ENCODE peak calls at places on chromosomes 4 and X, in six cellular contexts. E, S, Z, D, R and M are unnamed samples. For H3K4me1, the result is how much of the 10 kb centered on the place peaks cover.

GRCh38 chr4:7403001-7403400 is 31.7 kb downstream of the PSAPL1 start:
- DNase-seq in E (peak), S (no peak), Z (no peak), D (no peak), R (no peak), M (no peak)

GRCh38 chrX:139831689-139832456 is 101.0 kb downstream of the ATP11C start:
- DNase-seq in E (peak), S (no peak), Z (peak), D (no peak), R (peak), M (no peak)

GRCh38 chr4:121784975-121785374 is 16.1 kb upstream of the EXOSC9 start:
- DNase-seq in E (peak), S (no peak), Z (peak), D (no peak), R (peak), M (no peak)

GRCh38 chr4:7928711-7929505 is 10.8 kb downstream of the AFAP1 start:
- DNase-seq in E (peak), S (no peak), Z (peak), D (no peak), R (peak), M (peak)

GRCh38 chr4:74503580-74503979 is 58.6 kb downstream of the AREG start:
- DNase-seq in E (peak), S (no peak), Z (no peak), D (no peak), R (peak), M (no peak)

GRCh38 chr4:2259036-2259540 is 2.8 kb downstream of the MXD4 start:
- DNase-seq in E (no peak), S (peak), Z (no peak), D (peak), R (no peak), M (peak)

GRCh38 chr4:38805530-38806145 is 1.0 kb upstream of the TLR1 start:
- DNase-seq in E (peak), S (no peak), Z (no peak), D (peak), R (no peak), M (peak)

GRCh38 chr4:155738548-155738947 is 20.3 kb upstream of the GUCY1B1 start:
- DNase-seq in E (peak), S (no peak), Z (no peak), D (no peak), R (peak), M (no peak)

GRCh38 chrX:79096339-79096638 is 48.2 kb upstream of the GPR174 start:
- DNase-seq in E (no peak), S (no peak), Z (no peak), D (no peak), R (no peak), M (no peak)

GRCh38 chr4:183563874-183564273 is 59.0 kb downstream of the ING2 start:
- DNase-seq in E (peak), S (no peak), Z (peak), D (no peak), R (no peak), M (no peak)

GRCh38 chr4:151074416-151074916 is 25.0 kb upstream of the RPS3A start:
- DNase-seq in E (no peak), S (no peak), Z (no peak), D (no peak), R (no peak), M (no peak)

GRCh38 chrX:125711103-125711502 is 391.4 kb downstream of the TEX13C start:
- DNase-seq in E (no peak), S (no peak), Z (no peak), D (no peak), R (no peak), M (no peak)

GRCh38 chr4:90958256-90958895 is 831.2 kb downstream of the CCSER1 start:
- DNase-seq in E (no peak), S (no peak), Z (peak), D (no peak), R (peak), M (no peak)

GRCh38 chr4:168501407-168501806 is 4.6 kb downstream of the PALLD start:
- DNase-seq in E (no peak), S (no peak), Z (peak), D (no peak), R (no peak), M (no peak)

GRCh38 chr4:96305030-96305429 is 465.1 kb downstream of the PDHA2 start:
- DNase-seq in E (no peak), S (no peak), Z (no peak), D (no peak), R (no peak), M (no peak)

GRCh38 chr4:26223160-26223559 is 97.7 kb upstream of the RBPJ start:
- DNase-seq in E (peak), S (no peak), Z (no peak), D (no peak), R (no peak), M (no peak)

GRCh38 chr4:83320548-83320947 is 14.1 kb downstream of the HPSE start:
- DNase-seq in E (peak), S (no peak), Z (no peak), D (peak), R (no peak), M (peak)

GRCh38 chr4:155891058-155891457 is 12.4 kb upstream of the TDO2 start:
- DNase-seq in E (peak), S (no peak), Z (no peak), D (no peak), R (no peak), M (no peak)

GRCh38 chr4:142016031-142016430 is 379.6 kb downstream of the IL15 start:
- DNase-seq in E (no peak), S (no peak), Z (no peak), D (no peak), R (no peak), M (no peak)

GRCh38 chr4:151719045-151719743 is 41.6 kb downstream of the GATB start:
- DNase-seq in E (no peak), S (no peak), Z (no peak), D (no peak), R (no peak), M (no peak)

GRCh38 chr4:51870441-51871188 is 27.7 kb downstream of the DCUN1D4 start:
- DNase-seq in E (peak), S (no peak), Z (peak), D (no peak), R (no peak), M (no peak)

GRCh38 chr4:80926446-80926845 is 104.1 kb upstream of the BMP3 start:
- DNase-seq in E (peak), S (no peak), Z (no peak), D (no peak), R (peak), M (no peak)

GRCh38 chr4:3405176-3405575 is 36.6 kb upstream of the HGFAC start:
- DNase-seq in E (no peak), S (no peak), Z (no peak), D (no peak), R (no peak), M (no peak)

GRCh38 chrX:74980802-74981201 is 55.5 kb upstream of the NEXMIF start:
- DNase-seq in E (no peak), S (no peak), Z (no peak), D (no peak), R (no peak), M (no peak)

GRCh38 chr4:6884341-6884870 is 25.2 kb upstream of the TBC1D14 start:
- DNase-seq in E (no peak), S (no peak), Z (no peak), D (no peak), R (no peak), M (no peak)

GRCh38 chr4:38344929-38345328 is 319.1 kb upstream of the KLF3 start:
- DNase-seq in E (no peak), S (no peak), Z (no peak), D (no peak), R (no peak), M (no peak)

GRCh38 chrX:107541244-107541643 is 87.1 kb upstream of the PRPS1 start:
- DNase-seq in E (peak), S (no peak), Z (no peak), D (no peak), R (peak), M (no peak)

GRCh38 chr4:76930721-76931481 is 18.7 kb upstream of the SEPTIN11 start:
- DNase-seq in E (no peak), S (no peak), Z (no peak), D (no peak), R (no peak), M (no peak)

DNA sequence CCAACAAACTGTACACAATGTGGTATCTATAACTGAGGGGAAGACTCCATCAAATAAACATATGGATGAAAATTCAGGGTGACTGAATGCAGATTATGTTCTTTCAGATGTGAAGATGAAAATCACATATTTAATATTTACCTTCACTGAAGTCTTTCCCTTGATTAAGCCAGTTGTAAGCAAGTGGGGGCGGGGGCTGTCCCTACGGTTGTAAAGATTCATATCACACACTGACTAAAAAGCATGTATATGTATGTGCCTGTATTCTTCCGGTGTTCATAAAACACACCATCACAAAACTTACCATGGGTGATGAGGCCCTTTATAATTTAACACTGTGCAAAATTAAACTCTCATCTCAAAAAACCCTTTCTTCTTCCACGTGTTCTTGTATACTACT is 1.3 kb downstream of the TAB3 start:
- DNase-seq in E (no peak), S (no peak), Z (no peak), D (no peak), R (no peak), M (no peak)
- H3K4me3 ChIP-seq in E (peak), S (peak), Z (no peak), D (no peak), R (peak), M (no peak)

GRCh38 chrX:154056739-154057367 is 37.2 kb upstream of the IRAK1 start:
- DNase-seq in E (peak), S (no peak), Z (peak), D (peak), R (peak), M (no peak)

GRCh38 chrX:154059729-154060245 is 37.7 kb downstream of the MECP2 start:
- DNase-seq in E (no peak), S (no peak), Z (no peak), D (no peak), R (peak), M (no peak)

GRCh38 chrX:154057790-154058189 is 38.1 kb upstream of the IRAK1 start:
- DNase-seq in E (no peak), S (no peak), Z (no peak), D (no peak), R (no peak), M (no peak)

GRCh38 chrX:154058207-154058997 is 38.7 kb upstream of the IRAK1 start:
- DNase-seq in E (no peak), S (no peak), Z (no peak), D (no peak), R (no peak), M (no peak)

GRCh38 chrX:154059231-154059630 is 38.3 kb downstream of the MECP2 start:
- DNase-seq in E (no peak), S (no peak), Z (no peak), D (no peak), R (peak), M (no peak)
- H3K4me1 ChIP-seq in E (under half), S (under half), Z (under half), D (under half), R (under half), M (half or more)

GRCh38 chr4:84583871-84584373 is 995 bp downstream of the CDS1 start:
- DNase-seq in E (peak), S (peak), Z (no peak), D (no peak), R (peak), M (no peak)
- H3K4me3 ChIP-seq in E (peak), S (peak), Z (peak), D (peak), R (peak), M (peak)

DNA sequence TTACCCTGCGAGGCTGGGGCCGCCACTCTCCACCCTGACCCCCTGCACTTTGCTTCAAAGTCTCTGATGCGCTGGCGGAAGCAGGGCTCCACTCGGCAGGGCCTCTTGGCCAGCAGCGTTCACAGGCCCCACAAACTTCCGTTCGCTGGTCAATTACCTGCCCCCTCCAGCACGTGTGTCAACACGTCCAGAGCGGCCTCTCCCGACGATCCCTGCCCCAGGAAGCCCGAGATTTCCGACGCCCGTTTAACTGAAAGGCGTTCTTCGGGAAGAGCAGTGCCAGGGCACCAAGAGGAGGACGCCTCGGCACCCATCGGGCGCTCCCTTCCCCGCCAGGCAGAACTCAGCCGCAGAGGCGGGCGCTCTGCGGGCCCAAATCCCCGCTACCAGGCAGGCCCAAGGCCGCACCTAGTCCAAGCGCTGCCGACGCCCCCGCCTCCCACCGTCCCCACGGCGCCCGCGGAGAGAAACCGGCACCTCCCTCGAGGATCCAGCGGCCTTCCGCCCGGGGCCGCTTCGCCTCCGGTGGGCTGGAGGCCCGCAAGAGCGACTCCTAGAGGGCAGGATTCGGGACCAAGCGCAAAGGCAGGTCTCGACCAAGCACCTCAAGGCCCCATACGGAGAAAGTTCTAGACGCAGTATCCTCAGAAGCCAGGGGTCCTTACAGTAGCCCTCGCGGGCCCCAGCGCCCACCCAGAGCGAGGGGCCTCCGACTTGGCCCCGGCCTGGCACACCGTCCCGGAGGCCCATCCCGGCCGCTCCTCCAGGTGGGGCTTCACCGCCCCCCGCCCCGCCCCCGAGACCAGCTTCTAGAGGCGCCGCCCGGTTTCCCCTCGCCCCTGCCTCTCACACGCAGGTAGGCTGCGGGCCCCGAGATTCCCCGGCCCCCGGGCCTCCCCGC is 586 bp downstream of the BCAP31 start:
- DNase-seq in E (peak), S (peak), Z (peak), D (peak), R (peak), M (no peak)
- H3K4me1 ChIP-seq in E (under half), S (under half), Z (under half), D (under half), R (under half), M (under half)